ENCODE peak calls at places on chromosomes 3 and 15, in six cellular contexts. U is lower lobe of right lung, H is sigmoid colon, X is adrenal gland, F is PC-9, N is pancreas. I is an unnamed sample.
A peak's percentile ranks its signal among the peaks of the same experiment; 100 is the strongest.

GRCh38 chr15:92059036-92059970 is 205.8 kb downstream of the SLCO3A1 start:
- DNase-seq in U (no peak), H (no peak), X (no peak), F (no peak), N (no peak), I (no peak)

GRCh38 chr15:90959894-90960293 is 5.2 kb downstream of the RCCD1 start:
- DNase-seq in U (no peak), H (peak; percentile 90), X (peak; percentile 80), F (no peak), N (no peak), I (no peak)

GRCh38 chr3:45736707-45737106 is 47.5 kb downstream of the SACM1L start:
- DNase-seq in U (no peak), H (no peak), X (no peak), F (no peak), N (no peak), I (no peak)

GRCh38 chr3:125003369-125003853 is 52.4 kb downstream of the HEG1 start:
- DNase-seq in U (no peak), H (peak; percentile 91), X (peak; percentile 89), F (no peak), N (no peak), I (peak; percentile 61)

GRCh38 chr15:57384816-57385215 is 8.5 kb downstream of the CGNL1 start:
- DNase-seq in U (no peak), H (no peak), X (peak; percentile 35), F (no peak), N (no peak), I (no peak)

GRCh38 chr3:5341610-5342009 is 154.1 kb downstream of the EDEM1 start:
- DNase-seq in U (no peak), H (no peak), X (no peak), F (no peak), N (no peak), I (no peak)

GRCh38 chr3:72214065-72215048 is 429.4 kb upstream of the PROK2 start:
- DNase-seq in U (no peak), H (no peak), X (no peak), F (no peak), N (no peak), I (no peak)

GRCh38 chr3:42904076-42904475 is 1.9 kb upstream of the ZNF662 start:
- DNase-seq in U (no peak), H (no peak), X (no peak), F (no peak), N (no peak), I (no peak)

GRCh38 chr15:71708741-71709140 is 101.6 kb upstream of the NR2E3 start:
- DNase-seq in U (no peak), H (no peak), X (no peak), F (no peak), N (no peak), I (no peak)

GRCh38 chr3:51354172-51354571 is 30.9 kb upstream of the MANF start:
- DNase-seq in U (no peak), H (peak; percentile 6), X (no peak), F (peak; percentile 5), N (no peak), I (no peak)

GRCh38 chr3:12138044-12138443 is 20.7 kb downstream of the TIMP4 start:
- DNase-seq in U (no peak), H (no peak), X (peak; percentile 53), F (peak; percentile 55), N (no peak), I (no peak)

GRCh38 chr3:157122116-157122515 is 37.8 kb downstream of the CCNL1 start:
- DNase-seq in U (no peak), H (no peak), X (no peak), F (peak; percentile 57), N (no peak), I (no peak)

GRCh38 chr3:127718244-127718915 is 45.6 kb downstream of the ABTB1 start:
- DNase-seq in U (no peak), H (peak; percentile 41), X (no peak), F (no peak), N (no peak), I (no peak)

GRCh38 chr3:115819785-115820384 is 196.6 kb downstream of the GAP43 start:
- DNase-seq in U (peak; percentile 48), H (peak; percentile 73), X (peak; percentile 83), F (peak; percentile 63), N (peak; percentile 65), I (no peak)

GRCh38 chr15:41501191-41501917 is 7.7 kb downstream of the ITPKA start:
- DNase-seq in U (no peak), H (no peak), X (no peak), F (no peak), N (no peak), I (no peak)

GRCh38 chr3:72095521-72095920 is 310.6 kb upstream of the PROK2 start:
- DNase-seq in U (no peak), H (no peak), X (no peak), F (no peak), N (no peak), I (no peak)

GRCh38 chr3:196708467-196708866 is 3.6 kb downstream of the CEP19 start:
- DNase-seq in U (no peak), H (no peak), X (no peak), F (no peak), N (no peak), I (no peak)

GRCh38 chr3:110598847-110599490 is 472.6 kb upstream of the NECTIN3 start:
- DNase-seq in U (no peak), H (no peak), X (no peak), F (no peak), N (no peak), I (no peak)

GRCh38 chr3:56254835-56255234 is 213.4 kb downstream of the ERC2 start:
- DNase-seq in U (no peak), H (no peak), X (no peak), F (no peak), N (no peak), I (no peak)

GRCh38 chr15:69723404-69724097 is 270.9 kb downstream of the RPLP1 start:
- DNase-seq in U (no peak), H (peak; percentile 78), X (no peak), F (no peak), N (no peak), I (no peak)

GRCh38 chr3:143831208-143831607 is 17.1 kb downstream of the SLC9A9 start:
- DNase-seq in U (no peak), H (no peak), X (no peak), F (peak; percentile 14), N (no peak), I (no peak)

GRCh38 chr15:36251450-36251849 is 328.0 kb upstream of the CDIN1 start:
- DNase-seq in U (no peak), H (no peak), X (no peak), F (no peak), N (no peak), I (no peak)

GRCh38 chr3:95228416-95228815 is 1165.6 kb downstream of the NSUN3 start:
- DNase-seq in U (no peak), H (no peak), X (no peak), F (no peak), N (no peak), I (no peak)

GRCh38 chr3:161599702-161600101 is 103.1 kb downstream of the OTOL1 start:
- DNase-seq in U (no peak), H (no peak), X (no peak), F (no peak), N (no peak), I (no peak)

GRCh38 chr3:44016818-44017217 is 224.9 kb upstream of the TOPAZ1 start:
- DNase-seq in U (no peak), H (no peak), X (no peak), F (no peak), N (no peak), I (no peak)

GRCh38 chr15:73265536-73266153 is 103.1 kb downstream of the HCN4 start:
- DNase-seq in U (no peak), H (no peak), X (peak; percentile 38), F (peak; percentile 16), N (no peak), I (no peak)

GRCh38 chr15:75109731-75110130 is 86.3 kb downstream of the PPCDC start:
- DNase-seq in U (no peak), H (no peak), X (no peak), F (no peak), N (no peak), I (no peak)

GRCh38 chr15:91678003-91678402 is 175.5 kb upstream of the SLCO3A1 start:
- DNase-seq in U (no peak), H (no peak), X (no peak), F (no peak), N (no peak), I (no peak)

GRCh38 chr15:40937762-40938529 is 8.8 kb downstream of the DLL4 start:
- DNase-seq in U (no peak), H (no peak), X (no peak), F (no peak), N (no peak), I (no peak)

GRCh38 chr3:153615863-153616262 is 453.8 kb downstream of the RAP2B start:
- DNase-seq in U (no peak), H (no peak), X (no peak), F (no peak), N (no peak), I (no peak)

GRCh38 chr3:120425196-120425595 is 25.6 kb downstream of the FSTL1 start:
- DNase-seq in U (no peak), H (no peak), X (no peak), F (no peak), N (no peak), I (no peak)

DNA sequence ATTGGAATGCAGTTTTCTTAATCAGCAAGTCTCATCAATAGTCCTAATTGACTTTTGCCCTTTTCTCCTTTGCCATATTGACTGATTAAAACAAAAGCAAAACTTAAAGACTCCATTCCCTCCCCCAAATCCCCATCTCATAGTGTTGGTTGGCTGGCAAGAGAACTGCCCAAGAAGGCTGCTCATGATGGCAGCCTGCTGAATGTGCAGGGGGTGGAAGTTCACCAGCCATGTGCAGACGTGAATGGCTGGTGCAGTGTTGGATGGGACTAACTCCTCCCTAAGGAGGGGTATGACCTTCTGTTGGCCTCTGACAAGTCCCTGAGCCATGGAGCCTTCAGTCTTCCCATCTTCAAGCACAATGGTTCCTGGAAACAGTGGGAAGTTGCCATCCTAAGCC is 7.0 kb downstream of the SMAD3 start:
- DNase-seq in U (no peak), H (no peak), X (no peak), F (no peak), N (no peak), I (no peak)
- H3K4me1 ChIP-seq in U (peaks cover 77% of the 10 kb centered on the region), H (no peaks in the 10 kb centered on the region), X (peaks cover 7% of the 10 kb centered on the region), F (peaks cover 90% of the 10 kb centered on the region), N (peaks cover 22% of the 10 kb centered on the region), I (peaks cover 84% of the 10 kb centered on the region)

DNA sequence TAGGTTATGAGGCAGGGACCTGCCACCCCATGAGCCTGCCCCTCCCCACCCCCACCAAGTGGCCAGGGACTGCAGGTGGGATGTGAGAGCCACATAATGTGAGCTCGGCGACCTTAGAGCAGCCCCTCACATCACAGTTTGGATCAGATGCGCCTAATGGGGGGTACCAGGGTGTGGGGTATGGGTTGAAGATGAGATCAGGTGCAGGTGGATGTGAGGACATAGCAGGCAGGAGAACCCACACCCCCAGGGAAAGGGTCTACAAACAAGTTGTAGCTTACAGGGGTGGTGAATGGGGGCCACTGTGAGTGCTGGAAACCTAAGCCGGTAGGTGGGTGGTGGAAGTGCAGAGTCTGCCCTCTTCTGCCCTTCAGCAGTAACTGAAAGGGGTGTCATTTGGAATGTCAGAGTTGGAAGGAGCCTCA is 94.0 kb downstream of the CORO2B start:
- DNase-seq in U (no peak), H (peak; percentile 45), X (no peak), F (no peak), N (no peak), I (no peak)
- TF ChIP-seq CTCF in U (no peak), H (no peak), X (no peak), F (peak; percentile 23), N (no peak), I (peak; percentile 39)

GRCh38 chr3:26108846-26109489 is 319.1 kb downstream of the OXSM start:
- DNase-seq in U (no peak), H (no peak), X (no peak), F (no peak), N (no peak), I (no peak)
- H3K36me3 ChIP-seq in U (no peaks in the 10 kb centered on the region), H (no peaks in the 10 kb centered on the region), X (no peaks in the 10 kb centered on the region), F (no peaks in the 10 kb centered on the region), N (no peaks in the 10 kb centered on the region), I (no peaks in the 10 kb centered on the region)

GRCh38 chr15:60406513-60407124 is 8.8 kb upstream of the ANXA2 start:
- DNase-seq in U (no peak), H (no peak), X (no peak), F (no peak), N (no peak), I (no peak)
- H3K4me1 ChIP-seq in U (peaks cover 25% of the 10 kb centered on the region), H (no peaks in the 10 kb centered on the region), X (peaks cover 9% of the 10 kb centered on the region), F (peaks cover 42% of the 10 kb centered on the region), N (no peaks in the 10 kb centered on the region), I (no peaks in the 10 kb centered on the region)